ENCODE peak calls at places on chromosomes 16 and 17, in seven cellular contexts. P is ecto neural progenitor cell, G is renal cortical epithelial cell, J is mucosa of descending colon, O is anterior cingulate cortex, F is NCI-H1417, L is skeletal muscle cell. V is an unnamed sample.
A peak's percentile ranks its signal among the peaks of the same experiment; 100 is the strongest.

GRCh38 chr16:77944631-77945030 is 77.7 kb upstream of the CLEC3A start:
- DNase-seq in P (no peak), G (no peak), J (no peak), O (no peak), F (no peak), L (no peak), V (no peak)

GRCh38 chr17:44561237-44561623 is 3.9 kb downstream of the FZD2 start:
- DNase-seq in P (no peak), G (no peak), J (no peak), O (no peak), F (no peak), L (no peak), V (no peak)

GRCh38 chr17:21573961-21574610 is 118.2 kb upstream of the KCNJ18 start:
- DNase-seq in P (no peak), G (peak; percentile 43), J (peak; percentile 73), O (peak; percentile 77), F (no peak), L (peak; percentile 32), V (no peak)

GRCh38 chr16:10170016-10170415 is 12.2 kb downstream of the GRIN2A start:
- DNase-seq in P (no peak), G (no peak), J (no peak), O (no peak), F (no peak), L (no peak), V (no peak)

GRCh38 chr16:23959069-23959800 is 123.5 kb downstream of the PRKCB start:
- DNase-seq in P (no peak), G (no peak), J (no peak), O (no peak), F (no peak), L (no peak), V (no peak)

GRCh38 chr16:65975049-65975708 is 391.3 kb upstream of the CDH5 start:
- DNase-seq in P (no peak), G (peak; percentile 51), J (no peak), O (no peak), F (no peak), L (peak; percentile 39), V (peak; percentile 60)

GRCh38 chr16:3854740-3855139 is 25.8 kb downstream of the CREBBP start:
- DNase-seq in P (no peak), G (no peak), J (no peak), O (no peak), F (no peak), L (no peak), V (no peak)

GRCh38 chr17:82106697-82107305 is 8.8 kb upstream of the FASN start:
- DNase-seq in P (no peak), G (no peak), J (no peak), O (peak; percentile 19), F (no peak), L (no peak), V (no peak)

GRCh38 chr16:4042581-4042980 is 73.7 kb downstream of the ADCY9 start:
- DNase-seq in P (no peak), G (no peak), J (no peak), O (no peak), F (no peak), L (no peak), V (no peak)

GRCh38 chr16:49524578-49525315 is 151.1 kb downstream of the C16orf78 start:
- DNase-seq in P (no peak), G (no peak), J (no peak), O (no peak), F (no peak), L (no peak), V (no peak)

GRCh38 chr17:78300962-78301820 is 58.7 kb downstream of the SOCS3 start:
- DNase-seq in P (no peak), G (no peak), J (no peak), O (no peak), F (no peak), L (no peak), V (no peak)

GRCh38 chr17:47803751-47804150 is 17.8 kb downstream of the OSBPL7 start:
- DNase-seq in P (peak; percentile 32), G (no peak), J (no peak), O (no peak), F (no peak), L (no peak), V (no peak)

GRCh38 chr16:86850675-86851074 is 272.3 kb downstream of the FOXL1 start:
- DNase-seq in P (no peak), G (no peak), J (no peak), O (no peak), F (no peak), L (no peak), V (no peak)

GRCh38 chr17:48328457-48328856 is 101.6 kb downstream of the SKAP1 start:
- DNase-seq in P (no peak), G (no peak), J (no peak), O (no peak), F (peak; percentile 82), L (no peak), V (no peak)

GRCh38 chr16:85463228-85463611 is 149.9 kb upstream of the GSE1 start:
- DNase-seq in P (no peak), G (no peak), J (no peak), O (no peak), F (no peak), L (no peak), V (no peak)

GRCh38 chr17:32609085-32609484 is 122.3 kb downstream of the CDK5R1 start:
- DNase-seq in P (no peak), G (peak; percentile 67), J (peak; percentile 33), O (no peak), F (peak; percentile 6), L (no peak), V (peak; percentile 9)